ENCODE peak calls at places on chromosomes 6 and 20, in four cellular contexts. One of them, this sample, is unnamed.

GRCh38 chr6:139242457-139243240 is 49.1 kb downstream of the TXLNB start:
- DNase-seq in cardiac muscle cell: no peak
- DNase-seq in A549: no peak
- DNase-seq in heart right ventricle: no peak
- DNase-seq in this sample: no peak

GRCh38 chr6:48765352-48765961 is 654.5 kb upstream of the PTCHD4 start:
- DNase-seq in A549: no peak
- DNase-seq in cardiac muscle cell: peak
- DNase-seq in heart right ventricle: no peak
- DNase-seq in this sample: no peak

GRCh38 chr6:4319992-4320683 is 184.8 kb upstream of the ECI2 start:
- DNase-seq in heart right ventricle: peak
- DNase-seq in A549: no peak
- DNase-seq in cardiac muscle cell: peak
- DNase-seq in this sample: no peak

GRCh38 chr6:88045521-88046136 is 2.0 kb upstream of the SPACA1 start:
- DNase-seq in heart right ventricle: no peak
- DNase-seq in A549: no peak
- DNase-seq in cardiac muscle cell: no peak
- DNase-seq in this sample: no peak

GRCh38 chr6:5537967-5538366 is 276.7 kb downstream of the FARS2 start:
- DNase-seq in A549: no peak
- DNase-seq in cardiac muscle cell: no peak
- DNase-seq in heart right ventricle: no peak
- DNase-seq in this sample: no peak

GRCh38 chr20:8875586-8875985 is 193.3 kb upstream of the PLCB4 start:
- DNase-seq in cardiac muscle cell: no peak
- DNase-seq in A549: no peak
- DNase-seq in heart right ventricle: no peak
- DNase-seq in this sample: no peak

GRCh38 chr20:3659492-3660261 is 3.5 kb downstream of the GFRA4 start:
- DNase-seq in A549: no peak
- DNase-seq in heart right ventricle: no peak
- DNase-seq in cardiac muscle cell: no peak
- DNase-seq in this sample: no peak

GRCh38 chr20:39042279-39043150 is 80.4 kb downstream of the DHX35 start:
- DNase-seq in heart right ventricle: no peak
- DNase-seq in A549: no peak
- DNase-seq in cardiac muscle cell: peak
- DNase-seq in this sample: no peak

GRCh38 chr6:45327956-45328522 is at the start of gene RUNX2:
- DNase-seq in A549: no peak
- DNase-seq in heart right ventricle: no peak
- DNase-seq in cardiac muscle cell: peak
- DNase-seq in this sample: no peak

GRCh38 chr20:62734336-62734735 is 25.7 kb downstream of the NTSR1 start:
- DNase-seq in cardiac muscle cell: no peak
- DNase-seq in A549: no peak
- DNase-seq in heart right ventricle: no peak
- DNase-seq in this sample: no peak

GRCh38 chr6:25835442-25836283 is 3.8 kb upstream of the SLC17A1 start:
- DNase-seq in heart right ventricle: peak
- DNase-seq in cardiac muscle cell: peak
- DNase-seq in A549: no peak
- DNase-seq in this sample: no peak

GRCh38 chr6:73929421-73929820 is 233.4 kb downstream of the CD109 start:
- DNase-seq in heart right ventricle: no peak
- DNase-seq in A549: no peak
- DNase-seq in cardiac muscle cell: no peak
- DNase-seq in this sample: no peak

GRCh38 chr6:150717419-150717818 is 117.7 kb downstream of the PLEKHG1 start:
- DNase-seq in cardiac muscle cell: no peak
- DNase-seq in heart right ventricle: no peak
- DNase-seq in A549: no peak
- DNase-seq in this sample: no peak

GRCh38 chr20:1945134-1945618 is 48.7 kb downstream of the PDYN start:
- DNase-seq in A549: no peak
- DNase-seq in heart right ventricle: peak
- DNase-seq in cardiac muscle cell: peak
- DNase-seq in this sample: peak

GRCh38 chr6:134238006-134238405 is 79.9 kb downstream of the SGK1 start:
- DNase-seq in A549: no peak
- DNase-seq in heart right ventricle: no peak
- DNase-seq in cardiac muscle cell: no peak
- DNase-seq in this sample: no peak

GRCh38 chr6:138157986-138158638 is 3.6 kb upstream of the ARFGEF3 start:
- DNase-seq in A549: no peak
- DNase-seq in cardiac muscle cell: peak
- DNase-seq in heart right ventricle: no peak
- DNase-seq in this sample: no peak

GRCh38 chr6:135941275-135941674 is 89.8 kb downstream of the PDE7B start:
- DNase-seq in A549: no peak
- DNase-seq in heart right ventricle: no peak
- DNase-seq in cardiac muscle cell: peak
- DNase-seq in this sample: no peak

GRCh38 chr6:24600903-24601302 is 45.1 kb downstream of the KIAA0319 start:
- DNase-seq in A549: no peak
- DNase-seq in cardiac muscle cell: no peak
- DNase-seq in heart right ventricle: no peak
- DNase-seq in this sample: no peak

GRCh38 chr6:14622135-14622534 is 504.6 kb downstream of the CD83 start:
- DNase-seq in A549: peak
- DNase-seq in cardiac muscle cell: no peak
- DNase-seq in heart right ventricle: no peak
- DNase-seq in this sample: no peak

GRCh38 chr20:433300-433975 is 25.3 kb downstream of the RBCK1 start:
- DNase-seq in A549: no peak
- DNase-seq in heart right ventricle: no peak
- DNase-seq in cardiac muscle cell: no peak
- DNase-seq in this sample: no peak

GRCh38 chr6:42454428-42454791 is 2.7 kb upstream of the TRERF1 start:
- DNase-seq in cardiac muscle cell: peak
- DNase-seq in A549: no peak
- DNase-seq in heart right ventricle: peak
- DNase-seq in this sample: peak

GRCh38 chr20:3358676-3359340 is 48.7 kb downstream of the DNAAF9 start:
- DNase-seq in heart right ventricle: no peak
- DNase-seq in cardiac muscle cell: no peak
- DNase-seq in A549: no peak
- DNase-seq in this sample: no peak

GRCh38 chr6:53910834-53911233 is 116.0 kb downstream of the LRRC1 start:
- DNase-seq in A549: no peak
- DNase-seq in cardiac muscle cell: peak
- DNase-seq in heart right ventricle: no peak
- DNase-seq in this sample: no peak

GRCh38 chr6:36116480-36116879 is 13.8 kb upstream of the MAPK13 start:
- DNase-seq in A549: no peak
- DNase-seq in cardiac muscle cell: no peak
- DNase-seq in heart right ventricle: no peak
- DNase-seq in this sample: no peak

GRCh38 chr20:8299921-8300320 is 167.9 kb downstream of the PLCB1 start:
- DNase-seq in A549: no peak
- DNase-seq in cardiac muscle cell: peak
- DNase-seq in heart right ventricle: no peak
- DNase-seq in this sample: no peak

GRCh38 chr20:36579996-36580545 is 6.7 kb downstream of the TGIF2 start:
- DNase-seq in heart right ventricle: no peak
- DNase-seq in cardiac muscle cell: peak
- DNase-seq in A549: no peak
- DNase-seq in this sample: no peak

GRCh38 chr6:157329829-157330228 is 6.5 kb upstream of the TMEM242 start:
- DNase-seq in heart right ventricle: no peak
- DNase-seq in A549: no peak
- DNase-seq in cardiac muscle cell: peak
- DNase-seq in this sample: no peak

GRCh38 chr6:45191414-45191813 is 136.7 kb upstream of the RUNX2 start:
- DNase-seq in cardiac muscle cell: no peak
- DNase-seq in A549: no peak
- DNase-seq in heart right ventricle: no peak
- DNase-seq in this sample: no peak

GRCh38 chr6:139597781-139598368 is 223.4 kb upstream of the CITED2 start:
- DNase-seq in heart right ventricle: peak
- DNase-seq in A549: peak
- DNase-seq in cardiac muscle cell: peak
- DNase-seq in this sample: peak

GRCh38 chr20:59720013-59720412 is 115.7 kb downstream of the PHACTR3 start:
- DNase-seq in A549: no peak
- DNase-seq in cardiac muscle cell: no peak
- DNase-seq in heart right ventricle: no peak
- DNase-seq in this sample: no peak

GRCh38 chr6:150269857-150270223 is 99.0 kb upstream of the IYD start:
- DNase-seq in heart right ventricle: no peak
- DNase-seq in cardiac muscle cell: no peak
- DNase-seq in A549: peak
- DNase-seq in this sample: no peak

GRCh38 chr6:122641818-122642217 is 31.6 kb downstream of the PKIB start:
- DNase-seq in cardiac muscle cell: no peak
- DNase-seq in heart right ventricle: no peak
- DNase-seq in A549: no peak
- DNase-seq in this sample: no peak

GRCh38 chr6:150238857-150239407 is 96.1 kb downstream of the PPP1R14C start:
- DNase-seq in A549: no peak
- DNase-seq in heart right ventricle: no peak
- DNase-seq in cardiac muscle cell: no peak
- DNase-seq in this sample: no peak

GRCh38 chr20:60584221-60584620 is 626.0 kb downstream of the CDH26 start:
- DNase-seq in A549: no peak
- DNase-seq in cardiac muscle cell: no peak
- DNase-seq in heart right ventricle: no peak
- DNase-seq in this sample: no peak

GRCh38 chr6:89818977-89819335 is 638 bp downstream of the MDN1 start:
- DNase-seq in heart right ventricle: no peak
- DNase-seq in cardiac muscle cell: peak
- DNase-seq in A549: no peak
- DNase-seq in this sample: no peak

DNA sequence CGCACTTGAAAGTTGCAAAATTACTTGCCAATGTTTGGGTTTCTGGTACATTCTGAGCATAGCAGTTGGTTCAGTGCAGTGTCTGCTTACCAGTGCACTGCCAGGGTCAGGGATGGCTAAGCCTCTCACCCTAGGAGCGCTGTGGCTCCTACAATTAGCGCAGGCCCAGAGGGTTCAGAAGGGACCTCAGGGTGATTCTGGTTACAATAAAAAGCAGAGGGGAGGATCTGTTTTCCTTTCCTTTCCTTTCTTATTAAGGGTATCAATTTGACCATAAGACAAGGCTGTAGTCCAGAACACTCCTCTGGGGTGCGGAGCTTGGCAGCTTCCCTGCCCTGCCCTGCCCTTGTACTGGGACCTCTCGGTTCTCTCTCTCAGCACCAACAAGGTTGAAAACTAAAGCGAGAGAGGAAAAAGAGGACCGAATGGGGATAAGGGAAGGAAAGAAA is 2.6 kb downstream of the MAFB start:
- DNase-seq in heart right ventricle: no peak
- DNase-seq in cardiac muscle cell: no peak
- DNase-seq in A549: no peak
- DNase-seq in this sample: no peak
- H3K27ac ChIP-seq in heart right ventricle: peak
- H3K27ac ChIP-seq in cardiac muscle cell: no peak
- H3K27ac ChIP-seq in A549: no peak
- H3K27ac ChIP-seq in this sample: peak

GRCh38 chr6:82442320-82442719 is 78.7 kb downstream of the TPBG start:
- DNase-seq in cardiac muscle cell: no peak
- DNase-seq in A549: no peak
- DNase-seq in heart right ventricle: no peak
- DNase-seq in this sample: no peak
- H3K4me3 ChIP-seq in cardiac muscle cell: no peak
- H3K4me3 ChIP-seq in A549: no peak
- H3K4me3 ChIP-seq in heart right ventricle: no peak
- H3K4me3 ChIP-seq in this sample: no peak

GRCh38 chr20:25233016-25233772 is 14.7 kb upstream of the PYGB start:
- DNase-seq in heart right ventricle: peak
- DNase-seq in A549: peak
- DNase-seq in cardiac muscle cell: peak
- DNase-seq in this sample: no peak

GRCh38 chr20:25238319-25239037 is 9.4 kb upstream of the PYGB start:
- DNase-seq in heart right ventricle: no peak
- DNase-seq in cardiac muscle cell: peak
- DNase-seq in A549: no peak
- DNase-seq in this sample: no peak

GRCh38 chr20:25239387-25240370 is 8.2 kb upstream of the PYGB start:
- DNase-seq in cardiac muscle cell: no peak
- DNase-seq in A549: no peak
- DNase-seq in heart right ventricle: no peak
- DNase-seq in this sample: no peak

GRCh38 chr20:25237610-25238318 is 10.1 kb upstream of the PYGB start:
- DNase-seq in cardiac muscle cell: peak
- DNase-seq in A549: peak
- DNase-seq in heart right ventricle: no peak
- DNase-seq in this sample: peak

DNA sequence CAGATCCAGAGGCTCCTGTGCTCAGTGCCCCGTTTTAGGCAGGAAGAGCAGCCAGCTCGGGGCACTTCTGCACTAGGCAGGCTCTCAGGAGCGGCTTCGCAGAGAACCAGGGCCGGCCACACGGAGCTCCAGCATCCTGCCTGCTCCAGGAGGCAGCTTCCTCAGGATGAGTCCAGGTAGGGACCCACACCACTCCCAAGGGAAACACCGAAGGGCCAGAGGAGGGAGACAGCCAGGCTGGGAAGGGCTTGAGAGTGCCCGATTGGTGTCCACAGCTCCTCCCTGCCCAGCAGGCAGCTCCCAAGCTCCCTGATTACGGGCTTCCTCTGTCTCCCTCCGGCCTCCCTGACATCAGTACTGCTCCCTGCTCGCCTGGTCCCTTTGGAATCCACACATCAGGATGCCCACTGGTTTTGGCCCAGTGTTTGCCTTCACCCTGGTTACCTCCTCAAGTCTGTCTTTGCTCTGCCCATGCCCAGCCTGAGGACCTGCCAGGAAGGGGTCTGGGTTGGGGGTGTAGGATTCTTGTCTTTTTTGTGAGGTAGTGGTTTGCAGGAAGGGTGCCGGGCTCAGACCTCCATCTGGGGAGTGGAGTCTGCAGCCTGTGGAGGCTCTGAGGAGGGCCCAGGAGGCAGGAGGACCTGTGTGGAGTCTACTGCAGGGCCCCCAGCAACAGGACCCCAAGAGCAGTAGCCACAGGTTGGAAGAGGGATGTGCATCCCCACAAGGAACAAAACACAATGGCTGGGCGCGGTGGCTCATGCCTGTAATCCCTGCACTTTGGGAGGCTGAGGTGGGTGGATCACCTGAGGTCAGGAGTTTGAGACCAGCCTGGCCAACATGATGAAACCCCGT is 11.2 kb upstream of the PYGB start:
- DNase-seq in heart right ventricle: no peak
- DNase-seq in cardiac muscle cell: no peak
- DNase-seq in A549: no peak
- DNase-seq in this sample: no peak
- H3K27ac ChIP-seq in heart right ventricle: no peak
- H3K27ac ChIP-seq in cardiac muscle cell: no peak
- H3K27ac ChIP-seq in A549: peak
- H3K27ac ChIP-seq in this sample: no peak

DNA sequence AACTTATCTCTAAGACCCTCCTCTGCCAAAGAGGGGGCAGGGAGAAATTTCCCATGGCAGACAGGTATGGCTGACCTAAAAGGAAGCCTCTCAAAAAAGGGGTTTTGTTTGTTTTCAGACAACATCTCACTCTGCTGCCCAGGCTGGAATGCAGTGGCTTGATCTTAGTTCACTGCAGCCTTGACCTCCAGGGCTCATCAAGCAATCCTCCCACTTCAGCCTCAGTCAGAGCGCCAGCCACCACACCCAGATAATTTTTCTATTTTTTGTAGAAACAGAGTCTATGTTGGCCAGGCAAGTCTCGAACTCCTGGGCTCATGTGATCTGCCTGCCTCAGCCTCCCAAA is 3.8 kb downstream of the EZR start:
- DNase-seq in A549: no peak
- DNase-seq in cardiac muscle cell: no peak
- DNase-seq in heart right ventricle: no peak
- DNase-seq in this sample: no peak
- H3K4me3 ChIP-seq in A549: peak
- H3K4me3 ChIP-seq in cardiac muscle cell: peak
- H3K4me3 ChIP-seq in heart right ventricle: peak
- H3K4me3 ChIP-seq in this sample: no peak